ENCODE peak calls at places on chromosome 13, in four cellular contexts. M is transverse colon, E is suprapubic skin, D is breast epithelium. Q is an unnamed sample.
A peak's percentile ranks its signal among the peaks of the same experiment; 100 is the strongest.

GRCh38 chr13:113464476-113464875 is 11.2 kb upstream of the ADPRHL1 start:
- DNase-seq in M (no peak), E (no peak), D (no peak), Q (no peak)

GRCh38 chr13:111663505-111663904 is 343.1 kb downstream of the TEX29 start:
- DNase-seq in M (no peak), E (peak; percentile 37), D (no peak), Q (no peak)

GRCh38 chr13:94967183-94968039 is 255.1 kb upstream of the SOX21 start:
- DNase-seq in M (no peak), E (no peak), D (no peak), Q (no peak)

GRCh38 chr13:48318714-48319457 is 15.3 kb downstream of the RB1 start:
- DNase-seq in M (no peak), E (no peak), D (no peak), Q (peak; percentile 67)

GRCh38 chr13:95728957-95729356 is 52.0 kb downstream of the DNAJC3 start:
- DNase-seq in M (no peak), E (no peak), D (no peak), Q (no peak)

GRCh38 chr13:47508518-47509228 is 492.4 kb downstream of the SUCLA2 start:
- DNase-seq in M (no peak), E (no peak), D (no peak), Q (no peak)

GRCh38 chr13:50357586-50358118 is 342.4 kb downstream of the KCNRG start:
- DNase-seq in M (no peak), E (no peak), D (peak; percentile 58), Q (no peak)

GRCh38 chr13:32297206-32297605 is 18.0 kb downstream of the ZAR1L start:
- DNase-seq in M (no peak), E (no peak), D (no peak), Q (no peak)

GRCh38 chr13:44364601-44365000 is 9.0 kb upstream of the SERP2 start:
- DNase-seq in M (no peak), E (no peak), D (no peak), Q (no peak)

GRCh38 chr13:110187501-110188161 is 119.3 kb downstream of the COL4A1 start:
- DNase-seq in M (no peak), E (no peak), D (no peak), Q (no peak)

GRCh38 chr13:57631607-57632275 is at the start of gene PCDH17:
- DNase-seq in M (peak; percentile 7), E (no peak), D (no peak), Q (no peak)

GRCh38 chr13:30047154-30047874 is 196.9 kb upstream of the UBL3 start:
- DNase-seq in M (no peak), E (no peak), D (no peak), Q (no peak)

GRCh38 chr13:103142091-103142594 is 75.9 kb upstream of the SLC10A2 start:
- DNase-seq in M (no peak), E (no peak), D (no peak), Q (no peak)

GRCh38 chr13:110774490-110774889 is 61.0 kb downstream of the ING1 start:
- DNase-seq in M (no peak), E (no peak), D (no peak), Q (no peak)

GRCh38 chr13:31595568-31595967 is 143.8 kb upstream of the RXFP2 start:
- DNase-seq in M (no peak), E (no peak), D (no peak), Q (no peak)

GRCh38 chr13:112617754-112618375 is 29.9 kb upstream of the TUBGCP3 start:
- DNase-seq in M (no peak), E (no peak), D (no peak), Q (no peak)

GRCh38 chr13:72163671-72164070 is 296.7 kb upstream of the DACH1 start:
- DNase-seq in M (no peak), E (no peak), D (no peak), Q (no peak)

GRCh38 chr13:110411316-110412105 is 104.4 kb downstream of the COL4A2 start:
- DNase-seq in M (no peak), E (no peak), D (no peak), Q (no peak)

GRCh38 chr13:84096221-84096620 is 213.9 kb upstream of the SLITRK1 start:
- DNase-seq in M (no peak), E (no peak), D (no peak), Q (no peak)

GRCh38 chr13:42807236-42807635 is 25.9 kb downstream of the FAM216B start:
- DNase-seq in M (no peak), E (no peak), D (no peak), Q (no peak)

GRCh38 chr13:94309997-94310842 is 169.3 kb downstream of the DCT start:
- DNase-seq in M (no peak), E (no peak), D (no peak), Q (no peak)

GRCh38 chr13:32134991-32135390 is 103.4 kb downstream of the FRY start:
- DNase-seq in M (no peak), E (no peak), D (no peak), Q (no peak)

GRCh38 chr13:50617134-50617721 is 226.3 kb downstream of the DLEU7 start:
- DNase-seq in M (no peak), E (no peak), D (no peak), Q (no peak)

GRCh38 chr13:52703482-52703881 is 36.1 kb downstream of the CNMD start:
- DNase-seq in M (no peak), E (no peak), D (no peak), Q (no peak)

GRCh38 chr13:113816248-113816924 is 47.5 kb downstream of the GAS6 start:
- DNase-seq in M (no peak), E (no peak), D (no peak), Q (no peak)

GRCh38 chr13:30002577-30002976 is 152.2 kb upstream of the UBL3 start:
- DNase-seq in M (no peak), E (no peak), D (no peak), Q (no peak)

DNA sequence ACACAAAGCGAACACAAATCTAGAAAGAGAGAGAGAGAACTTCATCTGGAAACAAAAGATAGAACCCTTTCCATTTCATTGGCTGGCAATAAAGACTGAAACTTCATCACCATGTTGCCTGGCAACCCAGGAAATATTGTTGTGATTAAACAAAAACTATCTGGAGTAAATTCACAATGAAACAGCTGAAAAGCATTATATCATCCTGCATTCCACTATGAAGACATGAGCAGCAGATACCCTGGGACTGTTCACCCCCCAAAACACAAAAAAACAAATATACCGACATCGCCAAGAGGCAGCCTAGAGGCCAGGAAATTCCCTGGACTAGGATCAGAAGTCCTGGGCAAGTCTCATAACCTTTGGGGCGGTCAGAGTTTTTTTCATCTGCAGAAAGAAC is 158.3 kb downstream of the FOXO1 start:
- DNase-seq in M (no peak), E (no peak), D (no peak), Q (no peak)
- TF ChIP-seq POLR2AphosphoS5 in M (no peak), E (no peak), D (no peak), Q (no peak)

GRCh38 chr13:36837354-36838092 is 18.5 kb downstream of the RFXAP start:
- DNase-seq in M (no peak), E (no peak), D (no peak), Q (no peak)

GRCh38 chr13:36829753-36830152 is 10.7 kb downstream of the RFXAP start:
- DNase-seq in M (no peak), E (no peak), D (no peak), Q (no peak)

GRCh38 chr13:36839281-36839680 is 20.3 kb downstream of the RFXAP start:
- DNase-seq in M (no peak), E (no peak), D (no peak), Q (no peak)

GRCh38 chr13:36831291-36831690 is 12.3 kb downstream of the RFXAP start:
- DNase-seq in M (no peak), E (no peak), D (no peak), Q (no peak)

GRCh38 chr13:36834299-36834698 is 15.3 kb downstream of the RFXAP start:
- DNase-seq in M (no peak), E (no peak), D (no peak), Q (no peak)
- H3K4me3 ChIP-seq in M (no peak overlapping the region), E (no peak overlapping the region), D (no peak overlapping the region), Q (no peak overlapping the region)

GRCh38 chr13:35731471-35731870 is 255.0 kb upstream of the MAB21L1 start:
- DNase-seq in M (no peak), E (no peak), D (no peak), Q (peak; percentile 64)
- TF ChIP-seq CTCF in M (no peak), E (no peak), D (no peak), Q (no peak)

DNA sequence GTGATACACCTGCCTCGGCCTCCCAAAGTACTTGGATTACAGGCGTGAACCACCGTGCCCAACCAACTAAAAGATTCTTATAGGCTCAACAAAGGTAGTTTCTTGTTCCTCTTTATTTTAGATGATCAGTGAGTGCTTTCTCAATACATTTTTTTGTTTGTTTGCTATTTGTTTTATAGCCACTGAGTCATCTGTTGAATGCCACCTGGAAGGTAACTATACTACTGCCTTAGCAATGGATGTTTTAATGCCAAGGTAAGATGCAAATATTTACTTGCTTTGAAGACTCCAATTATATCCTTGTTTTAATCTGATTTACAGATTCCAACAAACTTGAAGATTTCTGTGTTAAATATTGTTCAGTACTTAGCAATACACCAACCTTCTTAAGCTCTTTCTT is 2807.4 kb upstream of the PCDH20 start:
- DNase-seq in M (no peak), E (no peak), D (no peak), Q (no peak)
- TF ChIP-seq POLR2AphosphoS5 in M (no peak), E (no peak), D (no peak), Q (no peak)

GRCh38 chr13:106917024-106917491 is 349.1 kb upstream of the ARGLU1 start:
- DNase-seq in M (no peak), E (no peak), D (no peak), Q (no peak)
- H3K4me3 ChIP-seq in M (no peak overlapping the region), E (peak overlapping the region; percentile 75), D (peak overlapping the region; percentile 84), Q (peak overlapping the region; percentile 48)

Q was measured in vagina.